ENCODE peak calls at places on chromosomes 12 and 14, in six cellular contexts. X, C, G, Q, I and V are unnamed samples.
A peak's percentile ranks its signal among the peaks of the same experiment; 100 is the strongest.

GRCh38 chr12:103571286-103571685 is 15.8 kb upstream of the STAB2 start:
- DNase-seq in X (peak; percentile 16), C (peak; percentile 75), G (no peak), Q (no peak), I (no peak), V (no peak)

GRCh38 chr14:36208690-36209278 is 32.3 kb upstream of the PTCSC3 start:
- DNase-seq in X (no peak), C (no peak), G (no peak), Q (no peak), I (no peak), V (no peak)

GRCh38 chr12:6180300-6181051 is 19.7 kb upstream of the CD9 start:
- DNase-seq in X (peak; percentile 65), C (no peak), G (no peak), Q (no peak), I (no peak), V (no peak)

GRCh38 chr12:19014243-19014642 is 115.3 kb upstream of the PLEKHA5 start:
- DNase-seq in X (no peak), C (no peak), G (no peak), Q (no peak), I (no peak), V (no peak)

GRCh38 chr12:115726691-115727090 is 550.8 kb downstream of the MED13L start:
- DNase-seq in X (no peak), C (no peak), G (no peak), Q (no peak), I (no peak), V (no peak)

GRCh38 chr14:97468220-97468619 is 671.0 kb downstream of the VRK1 start:
- DNase-seq in X (no peak), C (no peak), G (no peak), Q (no peak), I (no peak), V (no peak)

GRCh38 chr12:121397521-121397920 is 2.4 kb upstream of the RNF34 start:
- DNase-seq in X (no peak), C (no peak), G (no peak), Q (no peak), I (no peak), V (no peak)

GRCh38 chr14:23013056-23014054 is 3.4 kb upstream of the C14orf93 start:
- DNase-seq in X (no peak), C (no peak), G (no peak), Q (no peak), I (no peak), V (no peak)

GRCh38 chr14:100525615-100526014 is 61.6 kb downstream of the BEGAIN start:
- DNase-seq in X (no peak), C (no peak), G (no peak), Q (no peak), I (no peak), V (no peak)

GRCh38 chr12:107748472-107748871 is 12.5 kb downstream of the PRDM4 start:
- DNase-seq in X (no peak), C (no peak), G (no peak), Q (no peak), I (no peak), V (no peak)

GRCh38 chr12:11780521-11781101 is 131.1 kb downstream of the ETV6 start:
- DNase-seq in X (no peak), C (no peak), G (no peak), Q (no peak), I (no peak), V (no peak)

GRCh38 chr14:63853831-63854293 is 1.1 kb downstream of the SYNE2 start:
- DNase-seq in X (peak; percentile 63), C (peak; percentile 26), G (peak; percentile 59), Q (no peak), I (peak; percentile 37), V (no peak)

GRCh38 chr14:68857671-68858070 is 64.8 kb upstream of the ZFP36L1 start:
- DNase-seq in X (no peak), C (no peak), G (no peak), Q (no peak), I (no peak), V (no peak)

GRCh38 chr14:101355284-101355683 is 206.0 kb upstream of the DIO3 start:
- DNase-seq in X (peak; percentile 4), C (no peak), G (no peak), Q (no peak), I (no peak), V (no peak)

GRCh38 chr14:52351561-52352491 is 37.7 kb downstream of the PTGER2 start:
- DNase-seq in X (no peak), C (no peak), G (peak; percentile 78), Q (no peak), I (peak; percentile 47), V (no peak)

GRCh38 chr12:64625243-64626077 is 15.2 kb downstream of the RASSF3 start:
- DNase-seq in X (peak; percentile 83), C (no peak), G (peak; percentile 56), Q (no peak), I (peak; percentile 36), V (no peak)

GRCh38 chr14:105005929-105006830 is 14.7 kb downstream of the CDCA4 start:
- DNase-seq in X (no peak), C (no peak), G (no peak), Q (no peak), I (no peak), V (no peak)

GRCh38 chr12:103821773-103822172 is 19.3 kb downstream of the NT5DC3 start:
- DNase-seq in X (no peak), C (no peak), G (no peak), Q (no peak), I (no peak), V (no peak)

GRCh38 chr14:102768223-102769048 is 8.8 kb upstream of the TRAF3 start:
- DNase-seq in X (no peak), C (no peak), G (peak; percentile 25), Q (no peak), I (peak; percentile 24), V (no peak)

GRCh38 chr14:100901391-100902183 is 1.9 kb downstream of the RTL1 start:
- DNase-seq in X (no peak), C (no peak), G (no peak), Q (no peak), I (no peak), V (no peak)

GRCh38 chr14:106694638-106695393 is 1168.4 kb downstream of the TMEM121 start:
- DNase-seq in X (no peak), C (no peak), G (peak; percentile 94), Q (no peak), I (peak; percentile 79), V (no peak)

GRCh38 chr14:67819563-67820411 is at the start of gene RAD51B:
- DNase-seq in X (peak; percentile 90), C (peak; percentile 81), G (peak; percentile 94), Q (peak; percentile 26), I (peak; percentile 85), V (peak; percentile 29)